ENCODE peak calls at places on chromosomes 3 and 15, in four cellular contexts. R, X, P and H are unnamed samples.

GRCh38 chr3:141373768-141374526 is 5.6 kb downstream of the ZBTB38 start:
- DNase-seq in R (no peak), X (no peak), P (no peak), H (no peak)

GRCh38 chr3:63753995-63754394 is 65.1 kb upstream of the C3orf49 start:
- DNase-seq in R (no peak), X (no peak), P (no peak), H (no peak)

GRCh38 chr3:81891056-81891455 is 129.6 kb upstream of the GBE1 start:
- DNase-seq in R (no peak), X (no peak), P (no peak), H (no peak)

GRCh38 chr3:131303848-131304247 is 77.7 kb upstream of the NUDT16 start:
- DNase-seq in R (no peak), X (no peak), P (no peak), H (no peak)

GRCh38 chr15:72319985-72320671 is at the start of gene CELF6:
- DNase-seq in R (no peak), X (peak), P (peak), H (peak)

GRCh38 chr3:50194903-50195500 is 3.6 kb downstream of the GNAT1 start:
- DNase-seq in R (peak), X (peak), P (no peak), H (peak)

GRCh38 chr3:142930510-142930909 is 33.0 kb downstream of the PAQR9 start:
- DNase-seq in R (no peak), X (no peak), P (no peak), H (no peak)

GRCh38 chr3:146511402-146512134 is 32.8 kb downstream of the PLSCR1 start:
- DNase-seq in R (no peak), X (no peak), P (no peak), H (no peak)

GRCh38 chr15:55661431-55661830 is 73.3 kb upstream of the PYGO1 start:
- DNase-seq in R (peak), X (no peak), P (no peak), H (no peak)

GRCh38 chr3:147816770-147817169 is 407.6 kb downstream of the ZIC1 start:
- DNase-seq in R (no peak), X (no peak), P (no peak), H (no peak)

GRCh38 chr15:35289029-35289617 is 204.0 kb upstream of the NANOGP8 start:
- DNase-seq in R (peak), X (peak), P (no peak), H (peak)

GRCh38 chr15:20340931-20341661 is 200.5 kb downstream of the GOLGA6L6 start:
- DNase-seq in R (no peak), X (no peak), P (no peak), H (peak)

GRCh38 chr3:177758131-177758530 is 560.8 kb upstream of the TBL1XR1 start:
- DNase-seq in R (no peak), X (no peak), P (no peak), H (no peak)

GRCh38 chr3:8736436-8736835 is 2.8 kb downstream of the CAV3 start:
- DNase-seq in R (no peak), X (no peak), P (no peak), H (no peak)

GRCh38 chr15:89116404-89116803 is 28.1 kb downstream of the ABHD2 start:
- DNase-seq in R (no peak), X (no peak), P (no peak), H (no peak)

GRCh38 chr3:146145642-146146041 is 15.3 kb downstream of the PLOD2 start:
- DNase-seq in R (no peak), X (no peak), P (no peak), H (no peak)

GRCh38 chr3:150270883-150271577 is 137.1 kb upstream of the TSC22D2 start:
- DNase-seq in R (no peak), X (no peak), P (no peak), H (no peak)

GRCh38 chr15:43244092-43244491 is 22.6 kb downstream of the TGM5 start:
- DNase-seq in R (no peak), X (no peak), P (no peak), H (no peak)

GRCh38 chr3:111725706-111726105 is 130.6 kb upstream of the ZBED2 start:
- DNase-seq in R (no peak), X (no peak), P (no peak), H (no peak)

GRCh38 chr15:89826671-89827655 is 12.3 kb upstream of the ANPEP start:
- DNase-seq in R (no peak), X (no peak), P (no peak), H (peak)

GRCh38 chr3:32734756-32735155 is 49.8 kb downstream of the CNOT10 start:
- DNase-seq in R (no peak), X (no peak), P (no peak), H (no peak)

GRCh38 chr15:74202461-74203401 is at the start of gene STRA6:
- DNase-seq in R (peak), X (peak), P (no peak), H (peak)

GRCh38 chr3:153843994-153844393 is 277.2 kb upstream of the ARHGEF26 start:
- DNase-seq in R (no peak), X (no peak), P (no peak), H (no peak)

GRCh38 chr15:68271854-68272471 is 5.6 kb upstream of the FEM1B start:
- DNase-seq in R (peak), X (no peak), P (no peak), H (peak)
- TF ChIP-seq MXI1 in R (no peak), X (no peak), P (no peak), H (no peak)

GRCh38 chr3:156474560-156475389 is 80.1 kb downstream of the SSR3 start:
- DNase-seq in R (no peak), X (peak), P (no peak), H (no peak)
- TF ChIP-seq GABPA in R (no peak), X (no peak), P (no peak), H (no peak)

GRCh38 chr15:32717290-32718081 is at the start of gene GREM1:
- DNase-seq in R (no peak), X (no peak), P (no peak), H (peak)
- TF ChIP-seq MXI1 in R (no peak), X (no peak), P (no peak), H (no peak)

GRCh38 chr3:188946837-188947236 is 224.9 kb upstream of the TPRG1 start:
- DNase-seq in R (no peak), X (no peak), P (no peak), H (no peak)

GRCh38 chr3:188947983-188948657 is 223.7 kb upstream of the TPRG1 start:
- DNase-seq in R (no peak), X (no peak), P (no peak), H (peak)

GRCh38 chr3:188948658-188949400 is 222.9 kb upstream of the TPRG1 start:
- DNase-seq in R (peak), X (no peak), P (no peak), H (no peak)

GRCh38 chr3:188946351-188946750 is 225.4 kb upstream of the TPRG1 start:
- DNase-seq in R (no peak), X (no peak), P (no peak), H (no peak)

GRCh38 chr3:188947401-188947982 is 224.3 kb upstream of the TPRG1 start:
- DNase-seq in R (no peak), X (peak), P (no peak), H (peak)
- TF ChIP-seq GABPA in R (no peak), X (no peak), P (no peak), H (no peak)

GRCh38 chr15:38687340-38687739 is 122.7 kb upstream of the RASGRP1 start:
- DNase-seq in R (no peak), X (no peak), P (no peak), H (no peak)

GRCh38 chr15:38688096-38688495 is 123.5 kb upstream of the RASGRP1 start:
- DNase-seq in R (no peak), X (no peak), P (no peak), H (no peak)

GRCh38 chr15:38684461-38685000 is 119.9 kb upstream of the RASGRP1 start:
- DNase-seq in R (no peak), X (no peak), P (no peak), H (no peak)

GRCh38 chr15:38683382-38684242 is 119.0 kb upstream of the RASGRP1 start:
- DNase-seq in R (peak), X (peak), P (no peak), H (peak)

GRCh38 chr15:38685686-38686339 is 121.2 kb upstream of the RASGRP1 start:
- DNase-seq in R (no peak), X (no peak), P (no peak), H (no peak)
- TF ChIP-seq MXI1 in R (no peak), X (no peak), P (no peak), H (no peak)

GRCh38 chr3:194497799-194498575 is 11.2 kb upstream of the ATP13A3 start:
- DNase-seq in R (peak), X (no peak), P (no peak), H (no peak)
- TF ChIP-seq GABPA in R (no peak), X (no peak), P (no peak), H (no peak)

GRCh38 chr3:170611746-170612145 is 25.9 kb upstream of the SLC7A14 start:
- DNase-seq in R (no peak), X (no peak), P (no peak), H (no peak)
- TF ChIP-seq MXI1 in R (no peak), X (no peak), P (no peak), H (no peak)

DNA sequence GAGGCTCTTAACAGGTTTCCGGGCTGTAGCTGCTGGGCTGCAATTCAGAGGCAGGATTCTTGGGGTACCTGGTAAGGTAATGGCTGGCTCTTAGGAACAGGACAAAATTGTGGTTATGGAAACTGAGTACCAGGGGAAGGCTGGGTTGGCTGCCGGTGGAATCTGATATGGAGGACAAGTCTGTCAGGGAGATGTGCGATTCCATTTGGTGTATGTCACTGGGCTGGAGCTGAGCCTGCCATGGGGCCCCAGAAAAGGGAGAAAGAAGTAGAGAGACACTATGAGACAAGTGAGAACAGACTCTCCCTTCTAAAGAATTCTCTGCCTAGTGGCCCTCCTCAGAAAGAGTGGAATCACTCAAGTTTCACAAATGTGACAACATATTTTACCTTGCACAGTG is 368.2 kb upstream of the ROPN1 start:
- DNase-seq in R (no peak), X (no peak), P (no peak), H (no peak)
- TF ChIP-seq GABPA in R (no peak), X (no peak), P (no peak), H (no peak)